ENCODE peak calls at places on chromosome 2, in nine cellular contexts. Z is PC-3, G is colonic mucosa, C is aorta, M is esophagus squamous epithelium, O is fibroblast of lung, R is prostate gland, H is astrocyte, Y is tibial nerve. Q is an unnamed sample.

GRCh38 chr2:181311841-181312240 is 145.3 kb upstream of the ITGA4 start:
- DNase-seq in Y (no peak), M (no peak), H (no peak), Z (no peak), C (no peak), O (no peak), G (no peak), R (no peak), Q (no peak)

GRCh38 chr2:196330645-196331044 is 159.3 kb upstream of the STK17B start:
- DNase-seq in Y (no peak), Z (peak), H (no peak), G (no peak), R (no peak), M (no peak), O (no peak), C (no peak), Q (no peak)

GRCh38 chr2:50691518-50691917 is 340.4 kb downstream of the NRXN1 start:
- DNase-seq in M (no peak), R (no peak), H (peak), Z (no peak), C (no peak), O (peak), G (no peak), Y (no peak), Q (no peak)

GRCh38 chr2:238578256-238578655 is 151.5 kb downstream of the ASB1 start:
- DNase-seq in Y (no peak), M (no peak), R (no peak), O (no peak), Z (no peak), H (no peak), C (no peak), G (no peak), Q (no peak)

GRCh38 chr2:238513346-238513745 is 86.6 kb downstream of the ASB1 start:
- DNase-seq in G (peak), R (peak), Z (peak), Y (no peak), H (no peak), O (peak), C (peak), M (no peak), Q (no peak)

GRCh38 chr2:161029321-161029720 is 130.9 kb upstream of the TANK start:
- DNase-seq in M (no peak), G (no peak), Y (no peak), R (no peak), Z (no peak), H (no peak), C (no peak), O (no peak), Q (no peak)

GRCh38 chr2:95698166-95698565 is 106.4 kb downstream of the TRIM43 start:
- DNase-seq in R (no peak), O (peak), M (no peak), G (no peak), H (peak), C (no peak), Z (peak), Y (no peak), Q (no peak)

GRCh38 chr2:235270951-235271350 is 222.9 kb upstream of the AGAP1 start:
- DNase-seq in G (no peak), Y (no peak), H (peak), O (peak), C (no peak), R (no peak), Z (no peak), M (no peak), Q (no peak)

GRCh38 chr2:109433486-109433885 is 180.3 kb downstream of the SEPTIN10 start:
- DNase-seq in C (no peak), Y (no peak), M (no peak), Z (no peak), G (no peak), R (no peak), O (no peak), H (no peak), Q (no peak)

GRCh38 chr2:109466674-109467575 is 146.8 kb downstream of the SEPTIN10 start:
- DNase-seq in R (no peak), G (no peak), Y (no peak), H (peak), O (peak), Z (peak), M (no peak), C (peak), Q (no peak)

GRCh38 chr2:68730828-68731227 is 3.8 kb upstream of the ARHGAP25 start:
- DNase-seq in G (no peak), H (peak), C (no peak), Z (peak), Y (no peak), M (no peak), O (peak), R (no peak), Q (no peak)

GRCh38 chr2:232901711-232902578 is 31.9 kb downstream of the SNORC start:
- DNase-seq in C (peak), M (no peak), O (peak), Y (no peak), Z (peak), H (peak), G (no peak), R (no peak), Q (no peak)

GRCh38 chr2:226796840-226797288 is 2.8 kb downstream of the IRS1 start:
- DNase-seq in O (no peak), H (no peak), Y (no peak), Z (peak), C (no peak), M (no peak), R (peak), G (peak), Q (no peak)

GRCh38 chr2:181904022-181904632 is 12.6 kb downstream of the ITPRID2 start:
- DNase-seq in G (no peak), R (no peak), H (no peak), Y (no peak), M (no peak), O (peak), Z (peak), C (no peak), Q (no peak)

GRCh38 chr2:238290079-238290478 is 1.7 kb upstream of the PER2 start:
- DNase-seq in Y (no peak), G (peak), H (peak), Z (peak), R (peak), O (peak), M (peak), C (peak), Q (no peak)

GRCh38 chr2:45224321-45224995 is 215.2 kb upstream of the SIX2 start:
- DNase-seq in H (no peak), C (no peak), O (no peak), Y (no peak), Z (no peak), G (no peak), R (no peak), M (no peak), Q (no peak)

GRCh38 chr2:26189123-26189522 is 16.2 kb downstream of the GAREM2 start:
- DNase-seq in H (no peak), G (no peak), Z (no peak), Y (no peak), R (no peak), C (no peak), M (no peak), O (no peak), Q (no peak)

GRCh38 chr2:112433932-112434730 is 686 bp upstream of the RGPD8 start:
- DNase-seq in M (no peak), O (no peak), Z (no peak), C (peak), H (no peak), Y (no peak), G (no peak), R (no peak), Q (no peak)
- H3K4me3 ChIP-seq in M (no peak), O (no peak), Z (no peak), C (no peak), H (no peak), Y (no peak), G (no peak), R (no peak), Q (no peak)

GRCh38 chr2:74109551-74109950 is 38.2 kb downstream of the BOLA3 start:
- DNase-seq in Z (no peak), M (no peak), H (no peak), C (no peak), R (no peak), Y (no peak), O (no peak), G (no peak), Q (no peak)

GRCh38 chr2:74105413-74105812 is 42.3 kb downstream of the BOLA3 start:
- DNase-seq in M (no peak), Z (no peak), O (no peak), R (no peak), H (no peak), Y (no peak), G (no peak), C (no peak), Q (no peak)

GRCh38 chr2:74104839-74105238 is 42.9 kb downstream of the BOLA3 start:
- DNase-seq in C (no peak), O (no peak), Y (no peak), Z (no peak), R (no peak), M (no peak), G (no peak), H (no peak), Q (no peak)

GRCh38 chr2:74103763-74104162 is 43.9 kb downstream of the BOLA3 start:
- DNase-seq in O (no peak), Z (no peak), M (no peak), R (no peak), Y (no peak), C (no peak), H (no peak), G (no peak), Q (no peak)

DNA sequence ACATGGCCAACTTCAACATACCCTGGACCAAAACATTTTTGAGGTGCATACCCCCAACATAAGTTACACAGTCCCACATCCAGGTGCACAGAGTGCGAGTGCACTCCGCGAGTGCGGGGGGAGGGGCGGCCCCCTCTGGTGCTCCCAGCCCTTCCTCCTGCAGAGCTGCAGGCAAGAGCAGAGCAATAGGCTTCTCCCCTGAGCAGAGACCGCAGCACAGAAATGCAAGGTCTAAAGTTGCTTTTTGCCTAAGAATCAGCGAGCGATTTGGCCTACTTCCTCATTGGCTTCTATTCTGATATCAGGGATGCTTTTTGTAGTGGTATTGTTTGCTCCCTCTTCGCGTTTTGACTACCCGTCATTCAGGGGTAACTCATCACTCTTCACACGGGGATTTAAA is 40.6 kb downstream of the BOLA3 start:
- DNase-seq in C (no peak), H (no peak), O (no peak), Y (no peak), R (no peak), M (no peak), G (no peak), Z (no peak), Q (no peak)
- H3K27ac ChIP-seq in C (no peak), H (no peak), O (no peak), Y (no peak), R (no peak), M (no peak), G (no peak), Z (no peak), Q (no peak)

GRCh38 chr2:213016984-213017351 is 134.4 kb downstream of the IKZF2 start:
- DNase-seq in C (no peak), O (peak), Z (no peak), R (no peak), Y (no peak), M (no peak), H (peak), G (no peak), Q (no peak)
- H3K4me3 ChIP-seq in C (no peak), O (no peak), Z (no peak), R (no peak), Y (no peak), M (no peak), H (no peak), G (no peak), Q (no peak)

DNA sequence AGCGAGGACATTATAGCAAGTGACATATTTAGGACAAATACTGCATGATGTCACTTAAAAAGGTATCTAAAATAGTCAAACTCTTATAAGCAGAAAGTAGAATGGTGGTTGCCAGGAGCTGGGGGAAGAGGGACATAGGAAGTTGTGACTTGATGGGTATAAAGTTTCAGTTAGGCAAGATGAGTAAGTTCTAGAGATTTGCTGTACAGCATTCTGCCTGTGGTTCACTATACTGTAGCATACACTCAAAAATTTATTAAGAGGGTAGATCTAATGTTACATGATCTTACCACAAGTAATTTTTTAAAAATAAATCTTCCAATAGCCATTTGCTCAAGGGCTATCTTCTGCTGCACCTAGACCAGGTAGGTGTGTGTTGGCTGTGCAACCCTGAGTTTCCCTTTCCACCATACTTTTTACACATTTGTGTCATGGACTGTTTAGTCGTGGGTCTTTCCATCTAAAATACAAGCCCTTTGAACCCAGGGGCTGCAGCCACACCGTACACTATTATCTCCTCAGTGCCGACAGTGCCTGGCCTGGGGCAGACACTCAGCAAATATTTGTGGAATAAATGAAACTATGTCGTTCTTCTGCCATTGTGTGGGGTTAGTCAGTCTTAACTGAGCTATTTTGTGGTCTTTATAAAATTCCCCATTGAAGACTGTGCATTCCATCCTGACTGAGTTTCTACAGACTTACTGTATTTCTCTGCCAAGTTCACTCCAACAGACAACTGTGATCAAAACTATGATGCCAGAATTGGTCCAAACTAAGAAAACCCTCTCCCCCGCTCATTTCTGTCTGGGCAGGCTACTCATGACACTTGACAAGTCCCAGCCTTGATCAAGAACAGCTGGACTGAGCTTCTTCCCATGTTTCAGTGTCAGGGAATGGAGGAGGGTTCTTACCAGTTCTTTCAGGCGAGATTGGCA is 77.8 kb upstream of the NPAS2 start:
- DNase-seq in Z (peak), C (no peak), R (no peak), G (no peak), M (no peak), Y (no peak), H (peak), O (peak), Q (no peak)
- H3K27ac ChIP-seq in Z (peak), C (peak), R (no peak), G (no peak), M (peak), Y (no peak), H (peak), O (peak), Q (no peak)

DNA sequence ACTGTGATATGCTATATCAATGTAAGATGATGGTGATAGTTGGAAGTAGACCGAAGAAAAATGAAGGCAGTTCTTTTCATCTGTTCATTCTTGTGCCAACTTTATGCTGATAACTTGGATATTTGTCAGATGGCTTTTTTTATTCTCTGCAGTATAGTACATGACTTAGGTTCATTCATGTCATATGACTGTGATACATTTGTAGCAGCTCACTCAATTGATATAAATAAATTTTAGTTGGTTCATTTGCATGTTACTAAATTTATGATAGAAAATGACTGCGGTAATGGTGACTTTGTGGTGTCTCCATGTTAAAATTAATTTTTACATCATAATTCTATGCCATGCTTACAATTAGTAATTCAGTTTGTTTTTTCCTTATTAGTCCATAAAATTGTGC is 7.1 kb downstream of the UBXN2A start:
- DNase-seq in R (no peak), Y (no peak), M (no peak), Z (no peak), O (no peak), H (no peak), G (no peak), C (no peak), Q (no peak)
- H3K4me3 ChIP-seq in R (no peak), Y (no peak), M (no peak), Z (no peak), O (no peak), H (no peak), G (no peak), C (no peak), Q (no peak)

GRCh38 chr2:85652056-85652455 is 15.9 kb downstream of the SFTPB start:
- DNase-seq in Z (no peak), R (no peak), Y (no peak), M (no peak), G (no peak), H (no peak), O (no peak), C (no peak), Q (no peak)
- H3K27ac ChIP-seq in Z (no peak), R (no peak), Y (no peak), M (no peak), G (no peak), H (no peak), O (peak), C (no peak), Q (no peak)

GRCh38 chr2:179954026-179954425 is 53.1 kb downstream of the CWC22 start:
- DNase-seq in R (peak), H (no peak), M (no peak), Y (no peak), C (no peak), O (no peak), G (no peak), Z (peak), Q (no peak)
- H3K4me3 ChIP-seq in R (no peak), H (no peak), M (no peak), Y (no peak), C (no peak), O (no peak), G (no peak), Z (no peak), Q (no peak)

GRCh38 chr2:143398701-143399260 is 269.6 kb downstream of the ARHGAP15 start:
- DNase-seq in M (no peak), Z (no peak), O (no peak), C (no peak), Y (no peak), G (no peak), R (peak), H (no peak), Q (no peak)

GRCh38 chr2:143397886-143398614 is 268.8 kb downstream of the ARHGAP15 start:
- DNase-seq in C (no peak), M (no peak), H (peak), Y (no peak), G (no peak), O (peak), R (peak), Z (peak), Q (no peak)

GRCh38 chr2:143399679-143400078 is 270.5 kb downstream of the ARHGAP15 start:
- DNase-seq in M (no peak), H (no peak), O (no peak), G (no peak), Y (no peak), C (no peak), Z (peak), R (no peak), Q (no peak)

GRCh38 chr2:143402462-143402861 is 273.2 kb downstream of the ARHGAP15 start:
- DNase-seq in Y (no peak), M (no peak), O (no peak), H (no peak), Z (no peak), C (no peak), R (no peak), G (no peak), Q (no peak)
- H3K27ac ChIP-seq in Y (no peak), M (no peak), O (no peak), H (no peak), Z (no peak), C (no peak), R (no peak), G (no peak), Q (no peak)